ENCODE peak calls at places on chromosomes 5 and 9, in seven cellular contexts. Y, C, I, V, R, B and W are unnamed samples.
A peak's percentile ranks its signal among the peaks of the same experiment; 100 is the strongest.

GRCh38 chr5:146878471-146879172 is at the start of gene PPP2R2B:
- DNase-seq in Y (peak; percentile 70), C (peak; percentile 40), I (peak; percentile 31), V (peak; percentile 8), R (peak; percentile 68), B (no peak), W (no peak)

GRCh38 chr5:110165366-110165765 is 475.6 kb downstream of the MAN2A1 start:
- DNase-seq in Y (no peak), C (no peak), I (no peak), V (no peak), R (no peak), B (no peak), W (no peak)

GRCh38 chr9:81787747-81788632 is 98.6 kb upstream of the TLE1 start:
- DNase-seq in Y (peak; percentile 96), C (no peak), I (no peak), V (no peak), R (no peak), B (peak; percentile 66), W (no peak)

GRCh38 chr9:122331523-122331927 is 39.3 kb upstream of the PTGS1 start:
- DNase-seq in Y (no peak), C (no peak), I (no peak), V (no peak), R (no peak), B (no peak), W (no peak)

GRCh38 chr5:142437563-142437962 is 112.7 kb upstream of the SPRY4 start:
- DNase-seq in Y (no peak), C (no peak), I (no peak), V (no peak), R (no peak), B (no peak), W (no peak)

GRCh38 chr5:71884926-71885325 is 165.9 kb downstream of the CARTPT start:
- DNase-seq in Y (no peak), C (no peak), I (no peak), V (no peak), R (no peak), B (no peak), W (no peak)

GRCh38 chr5:22473865-22474264 is 379.3 kb downstream of the CDH12 start:
- DNase-seq in Y (no peak), C (no peak), I (no peak), V (no peak), R (no peak), B (no peak), W (no peak)

GRCh38 chr9:3941758-3942157 is 358.1 kb downstream of the GLIS3 start:
- DNase-seq in Y (no peak), C (no peak), I (no peak), V (no peak), R (no peak), B (no peak), W (no peak)

GRCh38 chr9:122368642-122369041 is 2.2 kb upstream of the PTGS1 start:
- DNase-seq in Y (no peak), C (no peak), I (no peak), V (no peak), R (no peak), B (no peak), W (no peak)

GRCh38 chr5:147223951-147224791 is 10.7 kb upstream of the STK32A start:
- DNase-seq in Y (peak; percentile 32), C (peak; percentile 15), I (no peak), V (no peak), R (no peak), B (peak; percentile 41), W (no peak)

GRCh38 chr9:91714020-91714721 is 235.9 kb downstream of the ROR2 start:
- DNase-seq in Y (peak; percentile 19), C (peak; percentile 13), I (no peak), V (no peak), R (no peak), B (peak; percentile 70), W (peak; percentile 84)

GRCh38 chr5:115418788-115419187 is 122.3 kb upstream of the CCDC112 start:
- DNase-seq in Y (no peak), C (no peak), I (no peak), V (no peak), R (no peak), B (no peak), W (no peak)

GRCh38 chr5:17203329-17204132 is 13.9 kb upstream of the BASP1 start:
- DNase-seq in Y (peak; percentile 56), C (no peak), I (no peak), V (no peak), R (no peak), B (peak; percentile 60), W (no peak)

GRCh38 chr5:60287174-60287771 is 393.7 kb upstream of the PDE4D start:
- DNase-seq in Y (peak; percentile 31), C (peak; percentile 14), I (no peak), V (no peak), R (peak; percentile 74), B (peak; percentile 78), W (no peak)

GRCh38 chr5:181211208-181211607 is 6.2 kb upstream of the TRIM7 start:
- DNase-seq in Y (no peak), C (no peak), I (no peak), V (no peak), R (no peak), B (no peak), W (no peak)

GRCh38 chr9:35645736-35646582 is 4.8 kb downstream of the SIT1 start:
- DNase-seq in Y (peak; percentile 8), C (no peak), I (no peak), V (no peak), R (peak; percentile 74), B (peak; percentile 40), W (no peak)

GRCh38 chr9:94872921-94873511 is 146.5 kb downstream of the AOPEP start:
- DNase-seq in Y (peak; percentile 94), C (no peak), I (no peak), V (no peak), R (no peak), B (no peak), W (no peak)